ENCODE peak calls at places on chromosomes 3 and 15, in four cellular contexts. I, N, Q and H are unnamed samples.
A peak's percentile ranks its signal among the peaks of the same experiment; 100 is the strongest.

GRCh38 chr15:62709261-62709660 is 333.3 kb upstream of the TPM1 start:
- DNase-seq in I (no peak), N (no peak), Q (no peak), H (no peak)

GRCh38 chr3:133384331-133385027 is 15.4 kb upstream of the BFSP2 start:
- DNase-seq in I (peak; percentile 48), N (no peak), Q (peak; percentile 51), H (peak; percentile 86)

GRCh38 chr15:52789601-52790165 is 453 bp downstream of the ONECUT1 start:
- DNase-seq in I (no peak), N (no peak), Q (no peak), H (peak; percentile 48)

GRCh38 chr3:171283248-171284222 is 176.7 kb downstream of the TNIK start:
- DNase-seq in I (no peak), N (no peak), Q (no peak), H (no peak)

GRCh38 chr3:40691598-40691905 is 166.8 kb downstream of the ZNF621 start:
- DNase-seq in I (no peak), N (no peak), Q (peak; percentile 20), H (no peak)

GRCh38 chr15:69576035-69576526 is 123.5 kb downstream of the RPLP1 start:
- DNase-seq in I (peak; percentile 71), N (no peak), Q (peak; percentile 42), H (peak; percentile 41)

GRCh38 chr15:84873997-84874396 is 10.5 kb upstream of the SLC28A1 start:
- DNase-seq in I (no peak), N (no peak), Q (no peak), H (no peak)

GRCh38 chr15:48785712-48786111 is 25.2 kb downstream of the CEP152 start:
- DNase-seq in I (no peak), N (no peak), Q (no peak), H (no peak)

GRCh38 chr3:137509354-137510045 is 254.6 kb upstream of the SOX14 start:
- DNase-seq in I (no peak), N (no peak), Q (no peak), H (peak; percentile 65)

GRCh38 chr15:47388299-47388698 is 329.0 kb upstream of the SEMA6D start:
- DNase-seq in I (no peak), N (no peak), Q (no peak), H (no peak)

GRCh38 chr15:76776480-76776879 is 128.7 kb downstream of the SCAPER start:
- DNase-seq in I (no peak), N (no peak), Q (no peak), H (no peak)

GRCh38 chr3:123485551-123485950 is 36.7 kb upstream of the ADCY5 start:
- DNase-seq in I (no peak), N (no peak), Q (no peak), H (no peak)

GRCh38 chr3:166837535-166837934 is 542.6 kb downstream of the ZBBX start:
- DNase-seq in I (no peak), N (no peak), Q (no peak), H (peak; percentile 35)

GRCh38 chr3:25385807-25386512 is 42.1 kb upstream of the RARB start:
- DNase-seq in I (no peak), N (no peak), Q (no peak), H (no peak)

GRCh38 chr3:40623567-40623966 is 98.8 kb downstream of the ZNF621 start:
- DNase-seq in I (peak; percentile 89), N (no peak), Q (no peak), H (no peak)

GRCh38 chr15:39939487-39940452 is 5.9 kb downstream of the EIF2AK4 start:
- DNase-seq in I (no peak), N (no peak), Q (no peak), H (no peak)

GRCh38 chr15:89052474-89052873 is 35.8 kb upstream of the ABHD2 start:
- DNase-seq in I (no peak), N (no peak), Q (no peak), H (no peak)

GRCh38 chr15:98663606-98664005 is 15.3 kb downstream of the IGF1R start:
- DNase-seq in I (no peak), N (no peak), Q (no peak), H (no peak)

GRCh38 chr15:94174399-94174802 is 57.0 kb upstream of the MCTP2 start:
- DNase-seq in I (peak; percentile 57), N (no peak), Q (no peak), H (no peak)

GRCh38 chr3:102114264-102114979 is 265.1 kb downstream of the NFKBIZ start:
- DNase-seq in I (peak; percentile 75), N (no peak), Q (no peak), H (no peak)

GRCh38 chr3:127613406-127613805 is 15.2 kb downstream of the MCM2 start:
- DNase-seq in I (no peak), N (no peak), Q (no peak), H (no peak)

GRCh38 chr3:51721062-51721745 is 14.3 kb downstream of the GRM2 start:
- DNase-seq in I (no peak), N (no peak), Q (no peak), H (no peak)

GRCh38 chr15:31869640-31870335 is 160.5 kb upstream of the CHRNA7 start:
- DNase-seq in I (no peak), N (no peak), Q (peak; percentile 63), H (no peak)

GRCh38 chr3:48832691-48833090 is 15.0 kb downstream of the PRKAR2A start:
- DNase-seq in I (no peak), N (no peak), Q (no peak), H (no peak)

GRCh38 chr3:148723591-148723990 is 25.9 kb downstream of the AGTR1 start:
- DNase-seq in I (no peak), N (no peak), Q (no peak), H (no peak)

GRCh38 chr15:65887565-65887964 is 18.3 kb downstream of the RAB11A start:
- DNase-seq in I (peak; percentile 79), N (no peak), Q (no peak), H (no peak)

GRCh38 chr15:32125595-32125994 is 95.3 kb downstream of the CHRNA7 start:
- DNase-seq in I (no peak), N (no peak), Q (no peak), H (no peak)

GRCh38 chr3:171704814-171705213 is 105.5 kb downstream of the PLD1 start:
- DNase-seq in I (no peak), N (no peak), Q (no peak), H (no peak)

GRCh38 chr3:46892285-46893145 is 15.0 kb downstream of the PTH1R start:
- DNase-seq in I (no peak), N (no peak), Q (peak; percentile 39), H (peak; percentile 83)